ENCODE peak calls at places on chromosomes 11 and 22, in four cellular contexts. M is HL-60, R is GM12878, C is K562. J is an unnamed sample.

GRCh38 chr11:6319001-6319878 is 1.1 kb downstream of the CAVIN3 start:
- DNase-seq in R (no peak), M (no peak), C (no peak), J (no peak)

GRCh38 chr22:40415531-40416266 is 45.3 kb downstream of the SGSM3 start:
- DNase-seq in C (no peak), M (peak), R (no peak), J (peak)

GRCh38 chr11:83827520-83827919 is 541.4 kb upstream of the CCDC90B start:
- DNase-seq in C (no peak), M (no peak), R (no peak), J (no peak)

GRCh38 chr22:35842954-35843353 is 125.3 kb downstream of the APOL5 start:
- DNase-seq in R (no peak), C (peak), M (no peak), J (no peak)

GRCh38 chr22:24432059-24432853 is 4.9 kb downstream of the ADORA2A start:
- DNase-seq in R (no peak), M (no peak), C (peak), J (no peak)

GRCh38 chr11:77548552-77549439 is 41.0 kb upstream of the AQP11 start:
- DNase-seq in M (peak), R (no peak), C (no peak), J (no peak)

GRCh38 chr11:79052539-79052938 is 388.3 kb downstream of the TENM4 start:
- DNase-seq in M (no peak), C (peak), R (no peak), J (no peak)

GRCh38 chr11:112504056-112504455 is 243.4 kb upstream of the PLET1 start:
- DNase-seq in R (no peak), M (no peak), C (no peak), J (no peak)

GRCh38 chr22:43889366-43890253 is 2.2 kb downstream of the PNPLA5 start:
- DNase-seq in C (no peak), R (no peak), M (no peak), J (no peak)

GRCh38 chr11:134069426-134069921 is 602 bp downstream of the JAM3 start:
- DNase-seq in R (no peak), C (no peak), M (no peak), J (no peak)

GRCh38 chr11:74683279-74683871 is 47.9 kb downstream of the CHRDL2 start:
- DNase-seq in R (no peak), M (no peak), C (no peak), J (no peak)

GRCh38 chr22:35051034-35051535 is 14.9 kb upstream of the ISX start:
- DNase-seq in C (no peak), M (no peak), R (no peak), J (no peak)

GRCh38 chr11:101446238-101446637 is 137.6 kb downstream of the TRPC6 start:
- DNase-seq in R (no peak), M (no peak), C (no peak), J (no peak)

GRCh38 chr11:23021287-23021863 is 161.1 kb upstream of the CCDC179 start:
- DNase-seq in R (no peak), C (peak), M (no peak), J (peak)

GRCh38 chr22:29044657-29045176 is 16.9 kb downstream of the C22orf31 start:
- DNase-seq in R (no peak), M (no peak), C (no peak), J (no peak)

GRCh38 chr11:6270584-6271246 is 11.1 kb downstream of the CCKBR start:
- DNase-seq in R (no peak), C (no peak), M (no peak), J (no peak)

GRCh38 chr22:25375683-25376082 is 156.2 kb downstream of the CRYBB2 start:
- DNase-seq in R (no peak), C (no peak), M (no peak), J (no peak)

GRCh38 chr22:35409783-35410662 is 10.1 kb downstream of the MCM5 start:
- DNase-seq in M (peak), C (no peak), R (peak), J (peak)

GRCh38 chr11:20274031-20274430 is 89.5 kb upstream of the HTATIP2 start:
- DNase-seq in C (no peak), R (no peak), M (no peak), J (no peak)

GRCh38 chr11:47467372-47467771 is 18.4 kb upstream of the RAPSN start:
- DNase-seq in R (no peak), C (no peak), M (no peak), J (no peak)

GRCh38 chr11:47466701-47467250 is 17.8 kb upstream of the RAPSN start:
- DNase-seq in C (no peak), M (no peak), R (no peak), J (no peak)

GRCh38 chr11:47466201-47466600 is 17.3 kb upstream of the RAPSN start:
- DNase-seq in C (no peak), R (no peak), M (no peak), J (no peak)

GRCh38 chr11:47461876-47462275 is 12.9 kb upstream of the RAPSN start:
- DNase-seq in R (no peak), M (no peak), C (no peak), J (no peak)

GRCh38 chr11:47464479-47464878 is 15.5 kb upstream of the RAPSN start:
- DNase-seq in R (no peak), C (no peak), M (no peak), J (no peak)
- TF ChIP-seq SPI1 in R (no peak), C (no peak), M (no peak), J (no peak)

DNA sequence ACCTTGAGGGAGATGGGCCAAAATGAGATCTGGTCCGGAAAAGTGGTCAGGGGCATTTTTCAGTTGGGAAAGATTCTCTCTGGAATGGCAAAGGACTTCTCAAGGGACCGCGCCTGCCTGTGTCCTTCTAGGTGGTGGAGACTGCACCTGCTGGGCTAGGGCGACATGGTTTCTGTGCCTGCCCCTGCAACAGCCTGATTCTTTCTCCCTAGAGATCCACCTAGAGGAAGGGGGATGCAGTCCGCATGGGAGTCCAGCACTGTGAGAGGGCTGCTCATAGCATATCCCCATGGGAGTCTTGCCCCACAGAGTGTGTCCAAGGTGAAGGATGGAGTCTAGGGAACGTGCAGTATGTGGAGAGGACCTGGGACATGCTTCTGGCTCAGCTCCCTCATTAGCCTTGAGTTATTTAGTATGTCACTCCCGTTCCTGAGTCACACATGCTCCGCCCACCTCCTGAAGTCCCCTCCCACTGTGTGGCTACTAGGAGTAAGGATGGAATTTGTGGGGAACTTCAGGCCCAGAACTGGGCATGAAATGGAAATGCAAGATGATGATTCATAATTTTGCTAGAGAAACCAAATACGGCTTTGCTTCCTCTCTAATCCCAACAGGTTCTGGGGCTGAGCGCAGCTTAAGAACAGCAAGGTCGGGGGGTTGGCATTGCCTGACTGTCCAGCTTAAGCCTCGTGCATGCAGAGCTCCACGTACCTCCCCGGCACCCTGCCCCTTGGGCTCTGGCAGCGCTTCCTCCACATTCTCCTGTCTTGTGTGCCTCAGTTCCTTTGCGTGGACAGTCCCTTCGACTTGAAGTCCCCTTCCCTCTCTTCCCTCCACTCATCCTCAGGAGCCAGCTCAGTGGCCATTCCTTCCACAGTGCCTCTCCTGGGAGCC is 35.0 kb downstream of the GRIK4 start:
- DNase-seq in R (no peak), M (no peak), C (no peak), J (no peak)
- TF ChIP-seq POLR2AphosphoS5 in R (no peak), M (no peak), C (no peak), J (no peak)

GRCh38 chr11:94641167-94641761 is 74.1 kb downstream of the PIWIL4 start:
- DNase-seq in C (no peak), R (no peak), M (no peak), J (no peak)
- TF ChIP-seq SPI1 in C (no peak), R (no peak), M (no peak), J (no peak)

GRCh38 chr11:4700436-4700820 is 2.8 kb upstream of the OR51E2 start:
- DNase-seq in C (no peak), M (no peak), R (no peak), J (no peak)

GRCh38 chr11:4699697-4700435 is 2.2 kb upstream of the OR51E2 start:
- DNase-seq in C (no peak), R (peak), M (no peak), J (peak)

GRCh38 chr11:4695442-4695841 is 2.2 kb downstream of the OR51E2 start:
- DNase-seq in R (no peak), M (no peak), C (no peak), J (no peak)

GRCh38 chr11:4697583-4697982 is at the start of gene OR51E2:
- DNase-seq in C (no peak), R (no peak), M (no peak), J (no peak)
- TF ChIP-seq POLR2AphosphoS5 in C (no peak), R (no peak), M (no peak), J (no peak)

GRCh38 chr22:38267086-38267485 is 5.7 kb downstream of the TMEM184B start:
- DNase-seq in C (peak), M (no peak), R (no peak), J (no peak)
- TF ChIP-seq SPI1 in C (no peak), M (no peak), R (no peak), J (no peak)

DNA sequence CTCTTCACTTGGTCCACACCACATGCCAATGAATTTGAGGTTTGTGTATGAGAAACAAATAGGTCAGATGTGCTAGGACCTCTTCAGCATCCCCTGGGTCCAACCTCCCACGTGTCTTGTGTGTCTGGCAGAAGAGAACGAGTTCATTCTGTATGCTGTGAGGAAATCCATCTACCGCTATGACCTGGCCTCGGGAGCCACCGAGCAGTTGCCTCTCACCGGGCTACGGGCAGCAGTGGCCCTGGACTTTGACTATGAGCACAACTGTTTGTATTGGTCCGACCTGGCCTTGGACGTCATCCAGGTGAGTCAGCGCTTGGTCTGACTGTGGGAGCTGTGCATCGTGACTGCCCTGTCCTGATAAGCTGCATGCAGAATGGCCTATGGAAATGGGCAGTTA is 101.0 kb upstream of the SORL1-AS1 start:
- DNase-seq in M (no peak), R (no peak), C (no peak), J (no peak)
- TF ChIP-seq POLR2AphosphoS5 in M (no peak), R (no peak), C (no peak), J (no peak)

J was measured in GM12891.